ENCODE peak calls at places on chromosome 22, in ten cellular contexts. One of them, this sample, is unnamed.
A peak's percentile ranks its signal among the peaks of the same experiment; 100 is the strongest.

GRCh38 chr22:12601870-12602779 is 2925.9 kb upstream of the OR11H1 start:
- DNase-seq in choroid plexus epithelial cell: no peak
- DNase-seq in SK-N-SH: peak; percentile 85
- DNase-seq in fibroblast of villous mesenchyme: peak; percentile 97
- DNase-seq in BJ: no peak
- DNase-seq in coronary artery: no peak
- DNase-seq in GM23338: no peak
- DNase-seq in HFF-Myc: no peak
- DNase-seq in mucosa of descending colon: peak; percentile 57
- DNase-seq in fibroblast of the aortic adventitia: no peak
- DNase-seq in this sample: no peak

GRCh38 chr22:21823740-21824438 is 43.6 kb downstream of the MAPK1 start:
- DNase-seq in choroid plexus epithelial cell: peak; percentile 35
- DNase-seq in SK-N-SH: no peak
- DNase-seq in fibroblast of villous mesenchyme: peak; percentile 54
- DNase-seq in BJ: no peak
- DNase-seq in coronary artery: no peak
- DNase-seq in GM23338: no peak
- DNase-seq in HFF-Myc: no peak
- DNase-seq in mucosa of descending colon: no peak
- DNase-seq in fibroblast of the aortic adventitia: peak; percentile 34
- DNase-seq in this sample: no peak

GRCh38 chr22:42745118-42745517 is 24.4 kb upstream of the A4GALT start:
- DNase-seq in choroid plexus epithelial cell: no peak
- DNase-seq in SK-N-SH: no peak
- DNase-seq in fibroblast of villous mesenchyme: peak; percentile 94
- DNase-seq in BJ: no peak
- DNase-seq in coronary artery: no peak
- DNase-seq in GM23338: no peak
- DNase-seq in HFF-Myc: no peak
- DNase-seq in mucosa of descending colon: no peak
- DNase-seq in fibroblast of the aortic adventitia: peak; percentile 50
- DNase-seq in this sample: peak; percentile 71

GRCh38 chr22:23070418-23071162 is at the start of gene GNAZ:
- DNase-seq in choroid plexus epithelial cell: peak; percentile 6
- DNase-seq in SK-N-SH: peak; percentile 84
- DNase-seq in fibroblast of villous mesenchyme: no peak
- DNase-seq in BJ: no peak
- DNase-seq in coronary artery: peak; percentile 74
- DNase-seq in GM23338: peak; percentile 62
- DNase-seq in HFF-Myc: no peak
- DNase-seq in mucosa of descending colon: peak; percentile 57
- DNase-seq in fibroblast of the aortic adventitia: no peak
- DNase-seq in this sample: no peak

GRCh38 chr22:23522642-23523251 is 57.3 kb downstream of the IGLL1 start:
- DNase-seq in choroid plexus epithelial cell: peak; percentile 28
- DNase-seq in SK-N-SH: peak; percentile 67
- DNase-seq in fibroblast of villous mesenchyme: peak; percentile 19
- DNase-seq in BJ: no peak
- DNase-seq in coronary artery: no peak
- DNase-seq in GM23338: peak; percentile 27
- DNase-seq in HFF-Myc: no peak
- DNase-seq in mucosa of descending colon: no peak
- DNase-seq in fibroblast of the aortic adventitia: peak; percentile 8
- DNase-seq in this sample: no peak

GRCh38 chr22:30778261-30778660 is 83.6 kb downstream of the OSBP2 start:
- DNase-seq in choroid plexus epithelial cell: no peak
- DNase-seq in SK-N-SH: no peak
- DNase-seq in fibroblast of villous mesenchyme: no peak
- DNase-seq in BJ: no peak
- DNase-seq in coronary artery: no peak
- DNase-seq in GM23338: no peak
- DNase-seq in HFF-Myc: no peak
- DNase-seq in mucosa of descending colon: no peak
- DNase-seq in fibroblast of the aortic adventitia: no peak
- DNase-seq in this sample: no peak

GRCh38 chr22:37521236-37521739 is 2.1 kb upstream of the CARD10 start:
- DNase-seq in choroid plexus epithelial cell: no peak
- DNase-seq in SK-N-SH: no peak
- DNase-seq in fibroblast of villous mesenchyme: no peak
- DNase-seq in BJ: no peak
- DNase-seq in coronary artery: no peak
- DNase-seq in GM23338: no peak
- DNase-seq in HFF-Myc: no peak
- DNase-seq in mucosa of descending colon: peak; percentile 52
- DNase-seq in fibroblast of the aortic adventitia: no peak
- DNase-seq in this sample: no peak

GRCh38 chr22:37627545-37627944 is 11.9 kb upstream of the SH3BP1 start:
- DNase-seq in choroid plexus epithelial cell: no peak
- DNase-seq in SK-N-SH: no peak
- DNase-seq in fibroblast of villous mesenchyme: no peak
- DNase-seq in BJ: no peak
- DNase-seq in coronary artery: no peak
- DNase-seq in GM23338: no peak
- DNase-seq in HFF-Myc: no peak
- DNase-seq in mucosa of descending colon: peak; percentile 85
- DNase-seq in fibroblast of the aortic adventitia: no peak
- DNase-seq in this sample: no peak

GRCh38 chr22:39932918-39933649 is 27.1 kb upstream of the TMA7B start:
- DNase-seq in choroid plexus epithelial cell: peak; percentile 59
- DNase-seq in SK-N-SH: no peak
- DNase-seq in fibroblast of villous mesenchyme: peak; percentile 25
- DNase-seq in BJ: no peak
- DNase-seq in coronary artery: no peak
- DNase-seq in GM23338: peak; percentile 95
- DNase-seq in HFF-Myc: no peak
- DNase-seq in mucosa of descending colon: no peak
- DNase-seq in fibroblast of the aortic adventitia: peak; percentile 7
- DNase-seq in this sample: peak; percentile 30

GRCh38 chr22:37079668-37080171 is 28.2 kb downstream of the KCTD17 start:
- DNase-seq in choroid plexus epithelial cell: peak; percentile 51
- DNase-seq in SK-N-SH: no peak
- DNase-seq in fibroblast of villous mesenchyme: peak; percentile 38
- DNase-seq in BJ: no peak
- DNase-seq in coronary artery: no peak
- DNase-seq in GM23338: no peak
- DNase-seq in HFF-Myc: no peak
- DNase-seq in mucosa of descending colon: peak; percentile 71
- DNase-seq in fibroblast of the aortic adventitia: peak; percentile 27
- DNase-seq in this sample: no peak

GRCh38 chr22:27107824-27108223 is 450.4 kb downstream of the MIAT start:
- DNase-seq in choroid plexus epithelial cell: peak; percentile 94
- DNase-seq in SK-N-SH: peak; percentile 79
- DNase-seq in fibroblast of villous mesenchyme: peak; percentile 93
- DNase-seq in BJ: peak; percentile 75
- DNase-seq in coronary artery: peak; percentile 75
- DNase-seq in GM23338: no peak
- DNase-seq in HFF-Myc: peak; percentile 67
- DNase-seq in mucosa of descending colon: peak; percentile 55
- DNase-seq in fibroblast of the aortic adventitia: peak; percentile 95
- DNase-seq in this sample: peak; percentile 97

GRCh38 chr22:37569009-37569920 is 9.0 kb downstream of the CDC42EP1 start:
- DNase-seq in choroid plexus epithelial cell: no peak
- DNase-seq in SK-N-SH: no peak
- DNase-seq in fibroblast of villous mesenchyme: no peak
- DNase-seq in BJ: no peak
- DNase-seq in coronary artery: no peak
- DNase-seq in GM23338: peak; percentile 59
- DNase-seq in HFF-Myc: no peak
- DNase-seq in mucosa of descending colon: peak; percentile 90
- DNase-seq in fibroblast of the aortic adventitia: no peak
- DNase-seq in this sample: no peak

GRCh38 chr22:44218071-44218470 is 37.3 kb downstream of the PARVG start:
- DNase-seq in choroid plexus epithelial cell: no peak
- DNase-seq in SK-N-SH: no peak
- DNase-seq in fibroblast of villous mesenchyme: no peak
- DNase-seq in BJ: no peak
- DNase-seq in coronary artery: no peak
- DNase-seq in GM23338: no peak
- DNase-seq in HFF-Myc: no peak
- DNase-seq in mucosa of descending colon: no peak
- DNase-seq in fibroblast of the aortic adventitia: no peak
- DNase-seq in this sample: no peak

GRCh38 chr22:21915624-21916308 is 36.9 kb downstream of the PPM1F start:
- DNase-seq in choroid plexus epithelial cell: no peak
- DNase-seq in SK-N-SH: peak; percentile 12
- DNase-seq in fibroblast of villous mesenchyme: no peak
- DNase-seq in BJ: no peak
- DNase-seq in coronary artery: no peak
- DNase-seq in GM23338: no peak
- DNase-seq in HFF-Myc: no peak
- DNase-seq in mucosa of descending colon: no peak
- DNase-seq in fibroblast of the aortic adventitia: no peak
- DNase-seq in this sample: no peak

GRCh38 chr22:22937894-22938480 is 50.4 kb downstream of the IGLL5 start:
- DNase-seq in choroid plexus epithelial cell: no peak
- DNase-seq in SK-N-SH: no peak
- DNase-seq in fibroblast of villous mesenchyme: no peak
- DNase-seq in BJ: no peak
- DNase-seq in coronary artery: no peak
- DNase-seq in GM23338: no peak
- DNase-seq in HFF-Myc: no peak
- DNase-seq in mucosa of descending colon: no peak
- DNase-seq in fibroblast of the aortic adventitia: no peak
- DNase-seq in this sample: no peak

GRCh38 chr22:44430716-44431115 is 67.3 kb downstream of the RTL6 start:
- DNase-seq in choroid plexus epithelial cell: no peak
- DNase-seq in SK-N-SH: no peak
- DNase-seq in fibroblast of villous mesenchyme: no peak
- DNase-seq in BJ: no peak
- DNase-seq in coronary artery: no peak
- DNase-seq in GM23338: no peak
- DNase-seq in HFF-Myc: no peak
- DNase-seq in mucosa of descending colon: no peak
- DNase-seq in fibroblast of the aortic adventitia: no peak
- DNase-seq in this sample: no peak

GRCh38 chr22:23225724-23226496 is 45.6 kb downstream of the BCR start:
- DNase-seq in choroid plexus epithelial cell: peak; percentile 51
- DNase-seq in SK-N-SH: no peak
- DNase-seq in fibroblast of villous mesenchyme: no peak
- DNase-seq in BJ: no peak
- DNase-seq in coronary artery: no peak
- DNase-seq in GM23338: no peak
- DNase-seq in HFF-Myc: no peak
- DNase-seq in mucosa of descending colon: peak; percentile 86
- DNase-seq in fibroblast of the aortic adventitia: peak; percentile 91
- DNase-seq in this sample: peak; percentile 85

GRCh38 chr22:22110548-22111266 is 128.1 kb upstream of the TOP3B start:
- DNase-seq in choroid plexus epithelial cell: peak; percentile 76
- DNase-seq in SK-N-SH: peak; percentile 76
- DNase-seq in fibroblast of villous mesenchyme: peak; percentile 25
- DNase-seq in BJ: no peak
- DNase-seq in coronary artery: no peak
- DNase-seq in GM23338: peak; percentile 74
- DNase-seq in HFF-Myc: peak; percentile 12
- DNase-seq in mucosa of descending colon: peak; percentile 72
- DNase-seq in fibroblast of the aortic adventitia: peak; percentile 70
- DNase-seq in this sample: peak; percentile 93

GRCh38 chr22:44396021-44396726 is 83.4 kb upstream of the SHISAL1 start:
- DNase-seq in choroid plexus epithelial cell: no peak
- DNase-seq in SK-N-SH: peak; percentile 61
- DNase-seq in fibroblast of villous mesenchyme: no peak
- DNase-seq in BJ: no peak
- DNase-seq in coronary artery: peak; percentile 46
- DNase-seq in GM23338: no peak
- DNase-seq in HFF-Myc: no peak
- DNase-seq in mucosa of descending colon: peak; percentile 29
- DNase-seq in fibroblast of the aortic adventitia: no peak
- DNase-seq in this sample: no peak

GRCh38 chr22:31495343-31495742 is 993 bp upstream of the SFI1 start:
- DNase-seq in choroid plexus epithelial cell: no peak
- DNase-seq in SK-N-SH: no peak
- DNase-seq in fibroblast of villous mesenchyme: no peak
- DNase-seq in BJ: no peak
- DNase-seq in coronary artery: no peak
- DNase-seq in GM23338: no peak
- DNase-seq in HFF-Myc: no peak
- DNase-seq in mucosa of descending colon: no peak
- DNase-seq in fibroblast of the aortic adventitia: no peak
- DNase-seq in this sample: no peak

GRCh38 chr22:44680481-44680894 is 21.5 kb upstream of the PRR5 start:
- DNase-seq in choroid plexus epithelial cell: no peak
- DNase-seq in SK-N-SH: peak; percentile 75
- DNase-seq in fibroblast of villous mesenchyme: no peak
- DNase-seq in BJ: no peak
- DNase-seq in coronary artery: no peak
- DNase-seq in GM23338: no peak
- DNase-seq in HFF-Myc: no peak
- DNase-seq in mucosa of descending colon: no peak
- DNase-seq in fibroblast of the aortic adventitia: no peak
- DNase-seq in this sample: no peak

GRCh38 chr22:20430641-20431519 is 6.7 kb downstream of the SCARF2 start:
- DNase-seq in choroid plexus epithelial cell: no peak
- DNase-seq in SK-N-SH: peak; percentile 57
- DNase-seq in fibroblast of villous mesenchyme: peak; percentile 25
- DNase-seq in BJ: no peak
- DNase-seq in coronary artery: no peak
- DNase-seq in GM23338: peak; percentile 87
- DNase-seq in HFF-Myc: no peak
- DNase-seq in mucosa of descending colon: peak; percentile 66
- DNase-seq in fibroblast of the aortic adventitia: no peak
- DNase-seq in this sample: peak; percentile 70
- TF ChIP-seq CTCF in choroid plexus epithelial cell: no peak
- TF ChIP-seq CTCF in SK-N-SH: no peak
- TF ChIP-seq CTCF in fibroblast of villous mesenchyme: no peak
- TF ChIP-seq CTCF in BJ: peak; percentile 32
- TF ChIP-seq CTCF in coronary artery: no peak
- TF ChIP-seq CTCF in GM23338: peak; percentile 32
- TF ChIP-seq CTCF in HFF-Myc: peak; percentile 14
- TF ChIP-seq CTCF in mucosa of descending colon: no peak
- TF ChIP-seq CTCF in fibroblast of the aortic adventitia: no peak
- TF ChIP-seq CTCF in this sample: peak; percentile 29

GRCh38 chr22:46172522-46172921 is 22.2 kb downstream of the PPARA start:
- DNase-seq in choroid plexus epithelial cell: no peak
- DNase-seq in SK-N-SH: no peak
- DNase-seq in fibroblast of villous mesenchyme: no peak
- DNase-seq in BJ: no peak
- DNase-seq in coronary artery: no peak
- DNase-seq in GM23338: no peak
- DNase-seq in HFF-Myc: no peak
- DNase-seq in mucosa of descending colon: no peak
- DNase-seq in fibroblast of the aortic adventitia: no peak
- DNase-seq in this sample: no peak
- H3K4me3 ChIP-seq in choroid plexus epithelial cell: no peak overlapping the region
- H3K4me3 ChIP-seq in SK-N-SH: no peak overlapping the region
- H3K4me3 ChIP-seq in fibroblast of villous mesenchyme: no peak overlapping the region
- H3K4me3 ChIP-seq in BJ: no peak overlapping the region
- H3K4me3 ChIP-seq in coronary artery: no peak overlapping the region
- H3K4me3 ChIP-seq in GM23338: no peak overlapping the region
- H3K4me3 ChIP-seq in HFF-Myc: no peak overlapping the region
- H3K4me3 ChIP-seq in mucosa of descending colon: no peak overlapping the region
- H3K4me3 ChIP-seq in fibroblast of the aortic adventitia: no peak overlapping the region
- H3K4me3 ChIP-seq in this sample: no peak overlapping the region

GRCh38 chr22:19943665-19944026 is 2.0 kb upstream of the TXNRD2 start:
- DNase-seq in choroid plexus epithelial cell: peak; percentile 83
- DNase-seq in SK-N-SH: peak; percentile 46
- DNase-seq in fibroblast of villous mesenchyme: peak; percentile 80
- DNase-seq in BJ: no peak
- DNase-seq in coronary artery: peak; percentile 73
- DNase-seq in GM23338: peak; percentile 49
- DNase-seq in HFF-Myc: peak; percentile 72
- DNase-seq in mucosa of descending colon: peak; percentile 47
- DNase-seq in fibroblast of the aortic adventitia: peak; percentile 43
- DNase-seq in this sample: no peak
- TF ChIP-seq CTCF in choroid plexus epithelial cell: peak; percentile 13
- TF ChIP-seq CTCF in SK-N-SH: peak; percentile 21
- TF ChIP-seq CTCF in fibroblast of villous mesenchyme: peak; percentile 20
- TF ChIP-seq CTCF in BJ: peak; percentile 35
- TF ChIP-seq CTCF in coronary artery: no peak
- TF ChIP-seq CTCF in GM23338: no peak
- TF ChIP-seq CTCF in HFF-Myc: no peak
- TF ChIP-seq CTCF in mucosa of descending colon: no peak
- TF ChIP-seq CTCF in fibroblast of the aortic adventitia: peak; percentile 21
- TF ChIP-seq CTCF in this sample: no peak

GRCh38 chr22:25059438-25059837 is 106.9 kb downstream of the KIAA1671 start:
- DNase-seq in choroid plexus epithelial cell: no peak
- DNase-seq in SK-N-SH: no peak
- DNase-seq in fibroblast of villous mesenchyme: no peak
- DNase-seq in BJ: no peak
- DNase-seq in coronary artery: no peak
- DNase-seq in GM23338: no peak
- DNase-seq in HFF-Myc: no peak
- DNase-seq in mucosa of descending colon: no peak
- DNase-seq in fibroblast of the aortic adventitia: no peak
- DNase-seq in this sample: no peak
- H3K4me3 ChIP-seq in choroid plexus epithelial cell: no peak overlapping the region
- H3K4me3 ChIP-seq in SK-N-SH: no peak overlapping the region
- H3K4me3 ChIP-seq in fibroblast of villous mesenchyme: no peak overlapping the region
- H3K4me3 ChIP-seq in BJ: no peak overlapping the region
- H3K4me3 ChIP-seq in coronary artery: no peak overlapping the region
- H3K4me3 ChIP-seq in GM23338: no peak overlapping the region
- H3K4me3 ChIP-seq in HFF-Myc: no peak overlapping the region
- H3K4me3 ChIP-seq in mucosa of descending colon: no peak overlapping the region
- H3K4me3 ChIP-seq in fibroblast of the aortic adventitia: no peak overlapping the region
- H3K4me3 ChIP-seq in this sample: no peak overlapping the region